ENCODE peak calls at places on chromosomes 1 and 21, in eight cellular contexts. One of them, this sample, is unnamed.
A peak's percentile ranks its signal among the peaks of the same experiment; 100 is the strongest.

GRCh38 chr1:27496604-27497155 is 6.7 kb upstream of the WASF2 start:
- DNase-seq in cardiac fibroblast: peak; percentile 78
- DNase-seq in NCI-H1436: peak; percentile 34
- DNase-seq in posterior cingulate gyrus: no peak
- DNase-seq in non-pigmented ciliary epithelial cell: no peak
- DNase-seq in transverse colon: no peak
- DNase-seq in fibroblast of mammary gland: peak; percentile 52
- DNase-seq in NCI-H1105: no peak
- DNase-seq in this sample: no peak

GRCh38 chr1:71882241-71883036 is 399.9 kb downstream of the NEGR1 start:
- DNase-seq in NCI-H1105: no peak
- DNase-seq in posterior cingulate gyrus: no peak
- DNase-seq in fibroblast of mammary gland: no peak
- DNase-seq in cardiac fibroblast: no peak
- DNase-seq in NCI-H1436: peak; percentile 25
- DNase-seq in non-pigmented ciliary epithelial cell: no peak
- DNase-seq in transverse colon: no peak
- DNase-seq in this sample: peak; percentile 82

GRCh38 chr1:185369786-185370185 is 52.7 kb upstream of the IVNS1ABP start:
- DNase-seq in NCI-H1436: no peak
- DNase-seq in posterior cingulate gyrus: no peak
- DNase-seq in cardiac fibroblast: no peak
- DNase-seq in NCI-H1105: no peak
- DNase-seq in fibroblast of mammary gland: peak; percentile 70
- DNase-seq in transverse colon: no peak
- DNase-seq in non-pigmented ciliary epithelial cell: no peak
- DNase-seq in this sample: no peak

GRCh38 chr1:114585221-114585620 is 3.8 kb upstream of the BCAS2 start:
- DNase-seq in cardiac fibroblast: peak; percentile 14
- DNase-seq in NCI-H1436: no peak
- DNase-seq in posterior cingulate gyrus: no peak
- DNase-seq in transverse colon: no peak
- DNase-seq in NCI-H1105: peak; percentile 0
- DNase-seq in fibroblast of mammary gland: peak; percentile 37
- DNase-seq in non-pigmented ciliary epithelial cell: no peak
- DNase-seq in this sample: no peak

GRCh38 chr1:172125250-172125649 is 284.0 kb downstream of the DNM3 start:
- DNase-seq in cardiac fibroblast: no peak
- DNase-seq in non-pigmented ciliary epithelial cell: no peak
- DNase-seq in NCI-H1105: no peak
- DNase-seq in transverse colon: no peak
- DNase-seq in posterior cingulate gyrus: no peak
- DNase-seq in NCI-H1436: no peak
- DNase-seq in fibroblast of mammary gland: no peak
- DNase-seq in this sample: no peak

GRCh38 chr1:201025571-201026002 is 2.1 kb upstream of the KIF21B start:
- DNase-seq in non-pigmented ciliary epithelial cell: no peak
- DNase-seq in cardiac fibroblast: peak; percentile 51
- DNase-seq in posterior cingulate gyrus: no peak
- DNase-seq in transverse colon: no peak
- DNase-seq in fibroblast of mammary gland: peak; percentile 72
- DNase-seq in NCI-H1436: no peak
- DNase-seq in NCI-H1105: no peak
- DNase-seq in this sample: no peak

GRCh38 chr1:27637052-27637451 is 2.1 kb upstream of the FGR start:
- DNase-seq in NCI-H1436: no peak
- DNase-seq in cardiac fibroblast: no peak
- DNase-seq in non-pigmented ciliary epithelial cell: no peak
- DNase-seq in fibroblast of mammary gland: peak; percentile 22
- DNase-seq in NCI-H1105: no peak
- DNase-seq in posterior cingulate gyrus: no peak
- DNase-seq in transverse colon: no peak
- DNase-seq in this sample: no peak

GRCh38 chr1:203267347-203267846 is 37.9 kb upstream of the BTG2 start:
- DNase-seq in NCI-H1105: peak; percentile 76
- DNase-seq in non-pigmented ciliary epithelial cell: no peak
- DNase-seq in cardiac fibroblast: peak; percentile 91
- DNase-seq in transverse colon: peak; percentile 90
- DNase-seq in posterior cingulate gyrus: peak; percentile 77
- DNase-seq in NCI-H1436: peak; percentile 95
- DNase-seq in fibroblast of mammary gland: peak; percentile 82
- DNase-seq in this sample: peak; percentile 88

GRCh38 chr1:42370876-42371549 is 9.6 kb upstream of the RIMKLA start:
- DNase-seq in non-pigmented ciliary epithelial cell: no peak
- DNase-seq in transverse colon: no peak
- DNase-seq in posterior cingulate gyrus: no peak
- DNase-seq in fibroblast of mammary gland: no peak
- DNase-seq in NCI-H1105: no peak
- DNase-seq in cardiac fibroblast: no peak
- DNase-seq in NCI-H1436: no peak
- DNase-seq in this sample: no peak

GRCh38 chr21:45000637-45001133 is 60.9 kb downstream of the SLX9 start:
- DNase-seq in fibroblast of mammary gland: no peak
- DNase-seq in NCI-H1105: no peak
- DNase-seq in transverse colon: no peak
- DNase-seq in posterior cingulate gyrus: no peak
- DNase-seq in cardiac fibroblast: peak; percentile 26
- DNase-seq in NCI-H1436: no peak
- DNase-seq in non-pigmented ciliary epithelial cell: no peak
- DNase-seq in this sample: no peak